ENCODE peak calls at places on chromosomes 5 and 9, in eight cellular contexts. One of them, this sample, is unnamed.
A peak's percentile ranks its signal among the peaks of the same experiment; 100 is the strongest.

GRCh38 chr5:110086658-110087388 is 397.1 kb downstream of the MAN2A1 start:
- DNase-seq in RWPE1: peak; percentile 62
- DNase-seq in mesothelial cell of epicardium: no peak
- DNase-seq in upper lobe of right lung: no peak
- DNase-seq in gastrocnemius medialis: peak; percentile 72
- DNase-seq in HCEC 1CT: peak; percentile 86
- DNase-seq in SW480: peak; percentile 46
- DNase-seq in left ventricle myocardium inferior: no peak
- DNase-seq in this sample: no peak

GRCh38 chr5:56327810-56328209 is 94.7 kb upstream of the ANKRD55 start:
- DNase-seq in RWPE1: no peak
- DNase-seq in mesothelial cell of epicardium: no peak
- DNase-seq in upper lobe of right lung: no peak
- DNase-seq in gastrocnemius medialis: no peak
- DNase-seq in HCEC 1CT: no peak
- DNase-seq in SW480: peak; percentile 45
- DNase-seq in left ventricle myocardium inferior: no peak
- DNase-seq in this sample: no peak

GRCh38 chr9:110753734-110754231 is 85.2 kb downstream of the MUSK start:
- DNase-seq in RWPE1: no peak
- DNase-seq in mesothelial cell of epicardium: no peak
- DNase-seq in upper lobe of right lung: no peak
- DNase-seq in gastrocnemius medialis: no peak
- DNase-seq in HCEC 1CT: peak; percentile 65
- DNase-seq in SW480: no peak
- DNase-seq in left ventricle myocardium inferior: no peak
- DNase-seq in this sample: no peak

GRCh38 chr5:1009359-1010180 is 968 bp downstream of the NKD2 start:
- DNase-seq in RWPE1: no peak
- DNase-seq in mesothelial cell of epicardium: peak; percentile 20
- DNase-seq in upper lobe of right lung: peak; percentile 48
- DNase-seq in gastrocnemius medialis: peak; percentile 5
- DNase-seq in HCEC 1CT: no peak
- DNase-seq in SW480: no peak
- DNase-seq in left ventricle myocardium inferior: peak; percentile 12
- DNase-seq in this sample: no peak

GRCh38 chr5:157253547-157253946 is 12.4 kb upstream of the CYFIP2 start:
- DNase-seq in RWPE1: peak; percentile 88
- DNase-seq in mesothelial cell of epicardium: no peak
- DNase-seq in upper lobe of right lung: no peak
- DNase-seq in gastrocnemius medialis: no peak
- DNase-seq in HCEC 1CT: peak; percentile 37
- DNase-seq in SW480: peak; percentile 51
- DNase-seq in left ventricle myocardium inferior: no peak
- DNase-seq in this sample: peak; percentile 35

GRCh38 chr5:169545762-169546161 is 37.8 kb upstream of the SPDL1 start:
- DNase-seq in RWPE1: peak; percentile 62
- DNase-seq in mesothelial cell of epicardium: no peak
- DNase-seq in upper lobe of right lung: no peak
- DNase-seq in gastrocnemius medialis: no peak
- DNase-seq in HCEC 1CT: peak; percentile 16
- DNase-seq in SW480: peak; percentile 8
- DNase-seq in left ventricle myocardium inferior: no peak
- DNase-seq in this sample: no peak

GRCh38 chr5:116923344-116923743 is 348.7 kb upstream of the SEMA6A start:
- DNase-seq in RWPE1: no peak
- DNase-seq in mesothelial cell of epicardium: no peak
- DNase-seq in upper lobe of right lung: no peak
- DNase-seq in gastrocnemius medialis: no peak
- DNase-seq in HCEC 1CT: no peak
- DNase-seq in SW480: no peak
- DNase-seq in left ventricle myocardium inferior: no peak
- DNase-seq in this sample: no peak

GRCh38 chr9:19378647-19379046 is 1.4 kb downstream of the RPS6 start:
- DNase-seq in RWPE1: no peak
- DNase-seq in mesothelial cell of epicardium: no peak
- DNase-seq in upper lobe of right lung: no peak
- DNase-seq in gastrocnemius medialis: no peak
- DNase-seq in HCEC 1CT: no peak
- DNase-seq in SW480: no peak
- DNase-seq in left ventricle myocardium inferior: no peak
- DNase-seq in this sample: no peak

GRCh38 chr5:3187846-3188425 is 407.7 kb upstream of the IRX1 start:
- DNase-seq in RWPE1: peak; percentile 6
- DNase-seq in mesothelial cell of epicardium: no peak
- DNase-seq in upper lobe of right lung: no peak
- DNase-seq in gastrocnemius medialis: no peak
- DNase-seq in HCEC 1CT: no peak
- DNase-seq in SW480: peak; percentile 13
- DNase-seq in left ventricle myocardium inferior: no peak
- DNase-seq in this sample: no peak

GRCh38 chr9:111036068-111036789 is 2.0 kb downstream of the LPAR1 start:
- DNase-seq in RWPE1: peak; percentile 69
- DNase-seq in mesothelial cell of epicardium: peak; percentile 29
- DNase-seq in upper lobe of right lung: peak; percentile 80
- DNase-seq in gastrocnemius medialis: peak; percentile 52
- DNase-seq in HCEC 1CT: peak; percentile 69
- DNase-seq in SW480: no peak
- DNase-seq in left ventricle myocardium inferior: peak; percentile 66
- DNase-seq in this sample: no peak

GRCh38 chr5:124277767-124278536 is 468.5 kb downstream of the ZNF608 start:
- DNase-seq in RWPE1: no peak
- DNase-seq in mesothelial cell of epicardium: no peak
- DNase-seq in upper lobe of right lung: no peak
- DNase-seq in gastrocnemius medialis: no peak
- DNase-seq in HCEC 1CT: no peak
- DNase-seq in SW480: no peak
- DNase-seq in left ventricle myocardium inferior: no peak
- DNase-seq in this sample: no peak

GRCh38 chr5:90709323-90710148 is 150.9 kb downstream of the ADGRV1 start:
- DNase-seq in RWPE1: peak; percentile 63
- DNase-seq in mesothelial cell of epicardium: no peak
- DNase-seq in upper lobe of right lung: no peak
- DNase-seq in gastrocnemius medialis: no peak
- DNase-seq in HCEC 1CT: peak; percentile 58
- DNase-seq in SW480: peak; percentile 55
- DNase-seq in left ventricle myocardium inferior: no peak
- DNase-seq in this sample: peak; percentile 27

GRCh38 chr5:158513490-158514301 is 586.0 kb downstream of the EBF1 start:
- DNase-seq in RWPE1: no peak
- DNase-seq in mesothelial cell of epicardium: no peak
- DNase-seq in upper lobe of right lung: no peak
- DNase-seq in gastrocnemius medialis: no peak
- DNase-seq in HCEC 1CT: no peak
- DNase-seq in SW480: no peak
- DNase-seq in left ventricle myocardium inferior: no peak
- DNase-seq in this sample: no peak

GRCh38 chr5:102807878-102808502 is 52.9 kb downstream of the PAM start:
- DNase-seq in RWPE1: no peak
- DNase-seq in mesothelial cell of epicardium: no peak
- DNase-seq in upper lobe of right lung: no peak
- DNase-seq in gastrocnemius medialis: no peak
- DNase-seq in HCEC 1CT: peak; percentile 46
- DNase-seq in SW480: peak; percentile 79
- DNase-seq in left ventricle myocardium inferior: no peak
- DNase-seq in this sample: no peak

GRCh38 chr5:115986358-115986757 is 24.1 kb downstream of the LVRN start:
- DNase-seq in RWPE1: no peak
- DNase-seq in mesothelial cell of epicardium: no peak
- DNase-seq in upper lobe of right lung: no peak
- DNase-seq in gastrocnemius medialis: no peak
- DNase-seq in HCEC 1CT: no peak
- DNase-seq in SW480: no peak
- DNase-seq in left ventricle myocardium inferior: no peak
- DNase-seq in this sample: no peak

GRCh38 chr9:107215381-107215780 is 67.7 kb upstream of the RAD23B start:
- DNase-seq in RWPE1: peak; percentile 25
- DNase-seq in mesothelial cell of epicardium: no peak
- DNase-seq in upper lobe of right lung: no peak
- DNase-seq in gastrocnemius medialis: no peak
- DNase-seq in HCEC 1CT: peak; percentile 43
- DNase-seq in SW480: no peak
- DNase-seq in left ventricle myocardium inferior: no peak
- DNase-seq in this sample: no peak

GRCh38 chr5:152532714-152533113 is 127.6 kb upstream of the NMUR2 start:
- DNase-seq in RWPE1: peak; percentile 67
- DNase-seq in mesothelial cell of epicardium: no peak
- DNase-seq in upper lobe of right lung: no peak
- DNase-seq in gastrocnemius medialis: no peak
- DNase-seq in HCEC 1CT: peak; percentile 48
- DNase-seq in SW480: peak; percentile 47
- DNase-seq in left ventricle myocardium inferior: no peak
- DNase-seq in this sample: peak; percentile 33

GRCh38 chr9:3888496-3888858 is 362.7 kb upstream of the RFX3 start:
- DNase-seq in RWPE1: no peak
- DNase-seq in mesothelial cell of epicardium: no peak
- DNase-seq in upper lobe of right lung: no peak
- DNase-seq in gastrocnemius medialis: no peak
- DNase-seq in HCEC 1CT: no peak
- DNase-seq in SW480: no peak
- DNase-seq in left ventricle myocardium inferior: no peak
- DNase-seq in this sample: no peak

GRCh38 chr5:35971186-35971877 is 19.9 kb downstream of the UGT3A1 start:
- DNase-seq in RWPE1: no peak
- DNase-seq in mesothelial cell of epicardium: no peak
- DNase-seq in upper lobe of right lung: no peak
- DNase-seq in gastrocnemius medialis: no peak
- DNase-seq in HCEC 1CT: no peak
- DNase-seq in SW480: no peak
- DNase-seq in left ventricle myocardium inferior: no peak
- DNase-seq in this sample: no peak

GRCh38 chr9:89969156-89969566 is 364.3 kb downstream of the GADD45G start:
- DNase-seq in RWPE1: no peak
- DNase-seq in mesothelial cell of epicardium: no peak
- DNase-seq in upper lobe of right lung: no peak
- DNase-seq in gastrocnemius medialis: no peak
- DNase-seq in HCEC 1CT: no peak
- DNase-seq in SW480: no peak
- DNase-seq in left ventricle myocardium inferior: no peak
- DNase-seq in this sample: peak; percentile 9

This sample was measured in HepG2.